ENCODE peak calls at places on chromosomes 4 and X, in nine cellular contexts. Y is tibial nerve; F is upper lobe of right lung; R is endothelial cell; Q is CD8-positive, alpha-beta memory T cell; O is AG09319; A is tibial artery; H is GM10248; C is hippocampal formation. T is an unnamed sample.

GRCh38 chr4:183164963-183165362 is 65.9 kb downstream of the WWC2 start:
- DNase-seq in Y (no peak), F (no peak), R (no peak), Q (no peak), O (no peak), A (no peak), H (no peak), C (no peak), T (no peak)

GRCh38 chr4:178215754-178216153 is 773.5 kb upstream of the AGA start:
- DNase-seq in Y (no peak), F (no peak), R (no peak), Q (no peak), O (no peak), A (no peak), H (no peak), C (no peak), T (no peak)

GRCh38 chr4:150207871-150208270 is 129.6 kb downstream of the DCLK2 start:
- DNase-seq in Y (no peak), F (no peak), R (no peak), Q (no peak), O (no peak), A (no peak), H (no peak), C (no peak), T (no peak)

GRCh38 chrX:116596010-116596409 is 133.2 kb upstream of the CT83 start:
- DNase-seq in Y (no peak), F (no peak), R (no peak), Q (no peak), O (no peak), A (no peak), H (no peak), C (no peak), T (no peak)

GRCh38 chr4:133565379-133565778 is 416.3 kb downstream of the PCDH10 start:
- DNase-seq in Y (no peak), F (no peak), R (no peak), Q (no peak), O (peak; percentile 11), A (no peak), H (no peak), C (no peak), T (no peak)

GRCh38 chrX:134669378-134670098 is 11.3 kb upstream of the PLAC1 start:
- DNase-seq in Y (no peak), F (peak; percentile 43), R (no peak), Q (no peak), O (peak; percentile 77), A (no peak), H (no peak), C (no peak), T (no peak)

GRCh38 chrX:10619311-10620015 is 922 bp downstream of the MID1 start:
- DNase-seq in Y (no peak), F (no peak), R (no peak), Q (no peak), O (no peak), A (no peak), H (peak; percentile 10), C (no peak), T (no peak)

GRCh38 chr4:113070755-113071154 is 21.3 kb downstream of the ANK2 start:
- DNase-seq in Y (no peak), F (no peak), R (no peak), Q (no peak), O (no peak), A (no peak), H (no peak), C (no peak), T (no peak)

GRCh38 chr4:135371137-135371536 is 1169.5 kb upstream of the PABPC4L start:
- DNase-seq in Y (no peak), F (no peak), R (peak; percentile 10), Q (no peak), O (no peak), A (no peak), H (no peak), C (no peak), T (no peak)

GRCh38 chrX:138669693-138670092 is 41.8 kb downstream of the FGF13 start:
- DNase-seq in Y (no peak), F (no peak), R (no peak), Q (no peak), O (no peak), A (no peak), H (no peak), C (no peak), T (no peak)

GRCh38 chrX:17470136-17470535 is 95.1 kb downstream of the NHS start:
- DNase-seq in Y (no peak), F (no peak), R (no peak), Q (no peak), O (no peak), A (no peak), H (no peak), C (no peak), T (no peak)

GRCh38 chrX:46260502-46260901 is 284.7 kb downstream of the ZNF674 start:
- DNase-seq in Y (no peak), F (no peak), R (no peak), Q (no peak), O (no peak), A (no peak), H (no peak), C (no peak), T (no peak)

GRCh38 chr4:40648742-40649281 is 19.1 kb upstream of the RBM47 start:
- DNase-seq in Y (no peak), F (no peak), R (no peak), Q (no peak), O (no peak), A (no peak), H (no peak), C (no peak), T (no peak)

GRCh38 chr4:101294591-101294990 is 52.7 kb downstream of the PPP3CA start:
- DNase-seq in Y (no peak), F (no peak), R (no peak), Q (no peak), O (no peak), A (no peak), H (no peak), C (no peak), T (no peak)

GRCh38 chr4:158211288-158211687 is 1.0 kb downstream of the TMEM144 start:
- DNase-seq in Y (no peak), F (no peak), R (no peak), Q (no peak), O (no peak), A (no peak), H (no peak), C (no peak), T (no peak)

GRCh38 chrX:39528161-39528560 is 569.6 kb downstream of the BCOR start:
- DNase-seq in Y (no peak), F (no peak), R (no peak), Q (no peak), O (no peak), A (no peak), H (no peak), C (no peak), T (no peak)

GRCh38 chr4:2570551-2571222 is 34.2 kb downstream of the FAM193A start:
- DNase-seq in Y (no peak), F (no peak), R (no peak), Q (peak; percentile 50), O (no peak), A (peak; percentile 42), H (peak; percentile 82), C (no peak), T (no peak)

GRCh38 chrX:70592091-70592490 is 147.5 kb downstream of the DLG3 start:
- DNase-seq in Y (no peak), F (no peak), R (no peak), Q (no peak), O (peak; percentile 43), A (no peak), H (no peak), C (no peak), T (no peak)

GRCh38 chr4:8938137-8938536 is 66.5 kb upstream of the HMX1 start:
- DNase-seq in Y (no peak), F (no peak), R (no peak), Q (no peak), O (no peak), A (no peak), H (no peak), C (no peak), T (no peak)

GRCh38 chr4:73868206-73869129 is 725 bp upstream of the CXCL1 start:
- DNase-seq in Y (no peak), F (no peak), R (no peak), Q (no peak), O (no peak), A (no peak), H (no peak), C (no peak), T (no peak)

GRCh38 chr4:182647901-182648300 is 269.3 kb downstream of the DCTD start:
- DNase-seq in Y (no peak), F (no peak), R (no peak), Q (no peak), O (no peak), A (no peak), H (no peak), C (no peak), T (no peak)

T was measured in DMS 273 treated with DMSO at 0.1 percent for 48 hours.